ENCODE peak calls at places on chromosomes 13 and 19, in five cellular contexts. W is stimulated activated CD4-positive, alpha-beta T cell treated with anti-CD3 and anti-CD28 coated beads, TNF-alpha, amount 100 ng/mL, for 48 hours; K is dermis microvascular lymphatic vessel endothelial cell; X is activated naive CD4-positive, alpha-beta T cell treated with anti-CD3 and anti-CD28 coated beads, Interleukin-2, amount 10 ng/mL, durations not matched to agents 7 days and 5 days; Z is esophagus squamous epithelium. O is an unnamed sample.

GRCh38 chr13:113620036-113620435 is 35.5 kb downstream of the TFDP1 start:
- DNase-seq in W (no peak), K (no peak), X (no peak), Z (no peak), O (no peak)

GRCh38 chr19:19485161-19485997 is 30.0 kb downstream of the TSSK6 start:
- DNase-seq in W (no peak), K (no peak), X (no peak), Z (no peak), O (no peak)

GRCh38 chr13:79480954-79481684 is at the start of gene NDFIP2:
- DNase-seq in W (peak), K (peak), X (peak), Z (peak), O (peak)

GRCh38 chr13:109331898-109332297 is 454.5 kb downstream of the IRS2 start:
- DNase-seq in W (no peak), K (no peak), X (no peak), Z (no peak), O (no peak)

GRCh38 chr13:22496803-22497508 is 683.8 kb upstream of the SGCG start:
- DNase-seq in W (no peak), K (no peak), X (no peak), Z (no peak), O (no peak)

GRCh38 chr13:19151581-19152263 is 29.9 kb downstream of the TUBA3C start:
- DNase-seq in W (no peak), K (no peak), X (no peak), Z (no peak), O (no peak)

GRCh38 chr13:43786766-43787517 is at the start of gene ENOX1:
- DNase-seq in W (no peak), K (no peak), X (peak), Z (no peak), O (no peak)

GRCh38 chr13:46575321-46575721 is 22.4 kb downstream of the LRCH1 start:
- DNase-seq in W (no peak), K (no peak), X (no peak), Z (no peak), O (no peak)

GRCh38 chr13:38223093-38223492 is 126.6 kb upstream of the UFM1 start:
- DNase-seq in W (no peak), K (peak), X (no peak), Z (no peak), O (no peak)

GRCh38 chr13:88857256-88857655 is 1186.1 kb downstream of the SLITRK5 start:
- DNase-seq in W (no peak), K (no peak), X (no peak), Z (no peak), O (no peak)

GRCh38 chr19:10670187-10670586 is 16.0 kb downstream of the ILF3 start:
- DNase-seq in W (no peak), K (no peak), X (no peak), Z (no peak), O (no peak)

GRCh38 chr13:94054159-94054558 is 425.3 kb downstream of the DCT start:
- DNase-seq in W (no peak), K (no peak), X (no peak), Z (no peak), O (no peak)

GRCh38 chr19:42242071-42242511 is 311 bp downstream of the GSK3A start:
- DNase-seq in W (no peak), K (no peak), X (no peak), Z (no peak), O (no peak)

GRCh38 chr19:49809155-49809986 is 3.7 kb downstream of the FUZ start:
- DNase-seq in W (no peak), K (no peak), X (peak), Z (no peak), O (no peak)

GRCh38 chr13:97319088-97319487 is 97.0 kb downstream of the MBNL2 start:
- DNase-seq in W (no peak), K (no peak), X (no peak), Z (no peak), O (no peak)

GRCh38 chr13:87872813-87873212 is 201.6 kb downstream of the SLITRK5 start:
- DNase-seq in W (no peak), K (no peak), X (no peak), Z (no peak), O (no peak)

GRCh38 chr13:35810286-35810685 is 320.9 kb downstream of the DCLK1 start:
- DNase-seq in W (no peak), K (no peak), X (no peak), Z (no peak), O (no peak)

GRCh38 chr19:6238643-6239281 is 41.0 kb downstream of the MLLT1 start:
- DNase-seq in W (no peak), K (no peak), X (no peak), Z (no peak), O (no peak)

GRCh38 chr13:48618937-48619336 is 34.8 kb upstream of the CYSLTR2 start:
- DNase-seq in W (no peak), K (no peak), X (no peak), Z (no peak), O (no peak)

GRCh38 chr19:55857149-55857548 is 20.8 kb downstream of the NLRP4 start:
- DNase-seq in W (no peak), K (no peak), X (no peak), Z (no peak), O (no peak)

GRCh38 chr13:83184819-83185218 is 697.5 kb downstream of the SLITRK1 start:
- DNase-seq in W (no peak), K (no peak), X (no peak), Z (no peak), O (no peak)

GRCh38 chr13:71605744-71606143 is 261.3 kb downstream of the DACH1 start:
- DNase-seq in W (no peak), K (no peak), X (no peak), Z (no peak), O (no peak)

GRCh38 chr19:18501351-18501750 is 20.5 kb downstream of the ELL start:
- DNase-seq in W (no peak), K (no peak), X (no peak), Z (no peak), O (no peak)

GRCh38 chr19:31164666-31165265 is 184.5 kb downstream of the TSHZ3 start:
- DNase-seq in W (no peak), K (no peak), X (no peak), Z (no peak), O (peak)

GRCh38 chr19:21586341-21587116 is 81.1 kb downstream of the ZNF429 start:
- DNase-seq in W (no peak), K (no peak), X (peak), Z (no peak), O (no peak)

GRCh38 chr13:45393941-45394570 is 24.1 kb downstream of the SLC25A30 start:
- DNase-seq in W (no peak), K (peak), X (peak), Z (no peak), O (no peak)

GRCh38 chr13:67620665-67621064 is 390.5 kb upstream of the PCDH9 start:
- DNase-seq in W (no peak), K (no peak), X (no peak), Z (no peak), O (no peak)

GRCh38 chr13:49643003-49643651 is 14.8 kb downstream of the ARL11 start:
- DNase-seq in W (no peak), K (no peak), X (no peak), Z (no peak), O (no peak)

GRCh38 chr13:52428295-52428694 is 22.1 kb downstream of the VPS36 start:
- DNase-seq in W (no peak), K (peak), X (no peak), Z (no peak), O (no peak)

GRCh38 chr13:21060063-21060826 is 1.1 kb downstream of the LATS2 start:
- DNase-seq in W (no peak), K (no peak), X (no peak), Z (no peak), O (no peak)